ENCODE peak calls at places on chromosomes 11 and 22, in seven cellular contexts. F, B, E, G, K, P and J are unnamed samples. For H3K4me1, the result is how much of the 10 kb centered on the place peaks cover.

GRCh38 chr11:61148016-61148640 is 13.1 kb downstream of the VPS37C start:
- DNase-seq in F (peak), B (peak), E (no peak), G (no peak), K (no peak), P (no peak), J (no peak)

GRCh38 chr11:26953770-26954392 is 40.0 kb upstream of the FIBIN start:
- DNase-seq in F (no peak), B (no peak), E (no peak), G (no peak), K (no peak), P (no peak), J (no peak)

GRCh38 chr11:2096919-2097301 is 42.3 kb downstream of the IGF2 start:
- DNase-seq in F (no peak), B (no peak), E (peak), G (peak), K (no peak), P (no peak), J (no peak)

GRCh38 chr11:777288-778255 is at the start of gene GATD1:
- DNase-seq in F (peak), B (peak), E (peak), G (peak), K (peak), P (no peak), J (no peak)

GRCh38 chr11:109033627-109034340 is 368.9 kb downstream of the DDX10 start:
- DNase-seq in F (no peak), B (no peak), E (no peak), G (no peak), K (no peak), P (peak), J (no peak)

GRCh38 chr11:20011294-20011951 is 148.9 kb downstream of the DBX1 start:
- DNase-seq in F (no peak), B (peak), E (no peak), G (no peak), K (no peak), P (peak), J (no peak)

GRCh38 chr22:29635734-29636357 is 32.4 kb downstream of the NF2 start:
- DNase-seq in F (peak), B (no peak), E (no peak), G (no peak), K (no peak), P (no peak), J (no peak)

GRCh38 chr22:25069758-25070461 is 117.4 kb downstream of the KIAA1671 start:
- DNase-seq in F (no peak), B (no peak), E (peak), G (no peak), K (no peak), P (no peak), J (no peak)

GRCh38 chr11:70667767-70668166 is 269.4 kb downstream of the CTTN start:
- DNase-seq in F (no peak), B (no peak), E (no peak), G (no peak), K (no peak), P (no peak), J (no peak)

GRCh38 chr22:26970809-26971394 is 313.5 kb downstream of the MIAT start:
- DNase-seq in F (no peak), B (no peak), E (no peak), G (no peak), K (no peak), P (no peak), J (no peak)

GRCh38 chr11:125082611-125083311 is 19.7 kb downstream of the SLC37A2 start:
- DNase-seq in F (no peak), B (no peak), E (no peak), G (no peak), K (no peak), P (peak), J (no peak)

GRCh38 chr11:29135504-29135903 is 881.3 kb downstream of the KCNA4 start:
- DNase-seq in F (no peak), B (no peak), E (no peak), G (no peak), K (no peak), P (no peak), J (no peak)

GRCh38 chr11:46279393-46280099 is 2.1 kb downstream of the CREB3L1 start:
- DNase-seq in F (peak), B (peak), E (peak), G (peak), K (peak), P (no peak), J (no peak)

GRCh38 chr11:46277623-46278386 is at the start of gene CREB3L1:
- DNase-seq in F (peak), B (no peak), E (peak), G (peak), K (peak), P (no peak), J (no peak)

GRCh38 chr11:46278387-46279173 is 1.1 kb downstream of the CREB3L1 start:
- DNase-seq in F (peak), B (peak), E (no peak), G (peak), K (peak), P (no peak), J (no peak)

GRCh38 chr11:46275964-46276641 is 1.4 kb upstream of the CREB3L1 start:
- DNase-seq in F (no peak), B (peak), E (no peak), G (peak), K (peak), P (no peak), J (no peak)

DNA sequence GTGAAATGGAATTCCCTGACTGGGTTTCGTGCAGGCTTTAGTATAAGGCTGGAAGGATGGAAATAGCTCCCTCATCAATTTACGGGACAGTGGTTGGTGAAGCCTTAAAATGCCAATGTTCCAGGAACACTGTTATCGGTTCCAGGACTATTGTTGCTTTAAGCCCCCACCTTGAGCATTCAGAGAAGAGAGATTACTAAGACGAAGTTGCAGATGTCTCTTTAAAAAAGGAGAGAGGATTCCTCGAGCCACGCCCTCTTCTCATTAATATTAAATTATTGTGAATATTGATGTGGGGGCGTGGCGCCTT is 194 bp upstream of the CREB3L1 start:
- DNase-seq in F (no peak), B (peak), E (no peak), G (no peak), K (no peak), P (no peak), J (no peak)
- H3K4me3 ChIP-seq in F (peak), B (peak), E (peak), G (peak), K (peak), P (no peak), J (peak)

DNA sequence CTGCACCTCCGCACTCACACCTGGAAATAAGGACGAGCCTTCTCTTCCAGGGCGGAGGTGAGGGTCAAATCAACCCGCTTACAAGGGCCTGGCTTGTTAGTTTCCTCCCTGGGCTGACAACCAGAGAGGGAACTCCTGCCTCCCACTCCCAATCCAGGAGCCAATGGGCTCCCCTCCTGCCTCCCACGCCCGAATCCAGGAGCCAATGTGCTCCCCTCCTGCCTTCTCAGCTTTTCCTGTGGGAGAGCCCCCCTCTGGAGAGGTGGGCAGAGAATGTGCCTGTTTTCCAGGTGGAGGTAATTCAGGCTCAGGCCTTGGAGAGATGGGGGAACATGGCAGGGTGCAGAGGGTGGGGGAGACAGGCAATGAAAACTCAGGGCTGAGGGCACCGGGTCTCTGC is 53.7 kb upstream of the TTLL12 start:
- DNase-seq in F (no peak), B (no peak), E (no peak), G (no peak), K (no peak), P (no peak), J (no peak)
- H3K4me1 ChIP-seq in F (under half), B (under half), E (under half), G (under half), K (under half), P (under half), J (under half)

GRCh38 chr11:121291319-121291718 is 1.3 kb upstream of the SC5D start:
- DNase-seq in F (no peak), B (no peak), E (no peak), G (no peak), K (no peak), P (no peak), J (no peak)

GRCh38 chr11:121295246-121296007 is 2.9 kb downstream of the SC5D start:
- DNase-seq in F (peak), B (no peak), E (no peak), G (no peak), K (no peak), P (no peak), J (no peak)

GRCh38 chr11:121293276-121293569 is 652 bp downstream of the SC5D start:
- DNase-seq in F (no peak), B (no peak), E (no peak), G (no peak), K (no peak), P (no peak), J (no peak)

GRCh38 chr11:121291896-121292502 is 572 bp upstream of the SC5D start:
- DNase-seq in F (no peak), B (peak), E (no peak), G (no peak), K (no peak), P (no peak), J (no peak)

GRCh38 chr11:121292503-121293275 is at the start of gene SC5D:
- DNase-seq in F (peak), B (peak), E (peak), G (peak), K (peak), P (peak), J (peak)
- TF ChIP-seq CTCF in F (no peak), B (no peak), E (no peak), G (no peak), K (no peak), P (no peak), J (no peak)

GRCh38 chr11:13009476-13009920 is 382 bp downstream of the RASSF10 start:
- DNase-seq in F (no peak), B (no peak), E (peak), G (peak), K (no peak), P (no peak), J (no peak)
- H3K4me3 ChIP-seq in F (peak), B (no peak), E (peak), G (peak), K (peak), P (peak), J (no peak)

DNA sequence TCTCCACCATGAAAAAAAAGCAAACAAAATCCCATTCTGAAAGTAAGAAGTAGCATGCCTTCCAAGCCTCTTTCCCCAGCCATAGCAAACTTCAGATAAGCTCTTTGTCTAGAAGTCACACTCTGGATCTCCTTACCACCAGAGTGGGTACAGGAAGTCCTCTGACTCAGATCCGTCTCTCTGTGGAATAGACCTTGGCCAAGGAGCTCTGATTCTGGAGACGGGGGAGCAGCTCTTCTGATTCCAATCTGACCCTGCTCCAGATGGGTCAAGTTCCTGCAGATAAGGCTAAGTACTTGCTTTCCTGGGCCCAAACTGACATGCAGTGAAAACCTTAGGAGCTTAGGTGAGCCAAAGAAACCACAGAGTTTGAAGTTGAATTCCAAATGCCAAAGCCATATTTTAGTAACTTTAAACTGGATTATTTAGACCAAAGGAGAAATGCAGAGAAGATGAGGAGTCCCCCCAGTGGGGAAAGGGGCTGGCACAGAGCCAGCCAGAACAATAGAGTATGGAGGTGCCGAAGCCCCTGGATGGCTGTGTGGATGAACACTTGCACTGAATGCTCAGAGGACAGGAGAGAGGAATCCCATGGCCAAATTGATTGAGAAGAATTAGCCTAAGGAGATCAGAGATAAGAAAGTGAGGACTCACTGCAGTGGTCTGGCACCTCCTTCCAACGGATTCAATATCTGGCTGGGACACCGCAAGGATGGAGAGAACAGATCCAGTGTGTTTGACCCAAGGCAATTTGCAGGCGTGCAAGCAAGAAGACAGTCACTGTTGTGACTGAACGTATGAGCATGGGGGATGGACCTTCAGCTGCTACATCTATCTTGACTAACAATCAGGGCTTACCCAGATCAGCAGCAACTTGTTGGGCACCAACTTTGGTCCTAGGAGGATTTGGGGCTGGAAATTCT is 54.9 kb downstream of the ENDOD1 start:
- DNase-seq in F (no peak), B (no peak), E (no peak), G (no peak), K (no peak), P (no peak), J (no peak)
- H3K4me1 ChIP-seq in F (under half), B (under half), E (under half), G (under half), K (under half), P (under half), J (under half)

DNA sequence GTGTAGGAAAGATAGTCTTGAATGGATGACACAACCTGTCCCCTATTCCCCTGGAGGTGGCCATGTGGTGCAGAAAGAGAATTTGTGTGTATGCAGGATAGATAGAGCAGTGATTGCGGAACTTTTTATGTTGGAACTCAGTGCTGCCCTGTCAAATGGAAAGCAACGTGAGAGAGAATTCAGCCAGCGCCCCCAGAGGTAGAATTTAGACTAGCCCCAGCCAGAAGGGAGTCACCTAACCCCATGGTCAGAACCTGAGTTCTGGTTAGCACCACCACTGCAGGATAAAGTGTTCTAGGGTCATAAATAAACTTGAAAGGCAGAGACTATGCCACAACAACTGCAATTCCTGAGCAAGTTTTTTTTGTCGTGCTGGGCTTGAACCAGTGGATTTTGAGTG is 152.9 kb upstream of the GRIA4 start:
- DNase-seq in F (peak), B (no peak), E (no peak), G (no peak), K (no peak), P (no peak), J (no peak)
- TF ChIP-seq CTCF in F (peak), B (no peak), E (no peak), G (no peak), K (no peak), P (no peak), J (peak)

GRCh38 chr11:65115361-65116082 is 2.0 kb downstream of the ZNHIT2 start:
- DNase-seq in F (no peak), B (peak), E (no peak), G (peak), K (no peak), P (no peak), J (no peak)
- H3K4me3 ChIP-seq in F (no peak), B (no peak), E (peak), G (no peak), K (no peak), P (no peak), J (no peak)

DNA sequence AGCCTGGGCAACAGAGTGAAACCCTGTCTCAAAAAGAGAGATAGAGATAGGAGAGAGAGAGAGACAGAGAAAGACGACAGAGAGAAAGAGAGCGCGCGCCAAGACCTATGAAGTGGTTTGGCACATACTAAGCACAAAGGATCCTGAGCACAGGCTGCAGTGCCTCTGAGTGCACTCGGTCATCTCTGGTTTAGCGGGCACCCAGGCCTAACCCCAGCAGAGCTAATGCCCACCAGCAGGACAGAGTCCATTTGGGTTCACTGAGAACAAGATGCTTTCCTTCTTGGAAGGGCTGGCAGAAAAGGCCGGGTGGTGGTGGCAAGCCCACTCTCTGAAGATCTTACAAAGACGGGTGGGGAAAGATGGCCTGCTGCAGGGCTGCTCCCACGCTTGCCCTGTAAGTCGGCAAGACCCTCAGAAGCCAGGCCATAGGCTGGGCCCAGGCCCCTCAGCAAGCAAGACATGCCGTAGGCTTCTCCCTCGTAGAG is 3.3 kb downstream of the SCARF2 start:
- DNase-seq in F (no peak), B (no peak), E (peak), G (peak), K (no peak), P (no peak), J (no peak)
- H3K4me1 ChIP-seq in F (under half), B (under half), E (under half), G (under half), K (under half), P (under half), J (under half)

GRCh38 chr22:37594237-37594636 is 14.3 kb upstream of the LGALS2 start:
- DNase-seq in F (no peak), B (no peak), E (no peak), G (no peak), K (no peak), P (no peak), J (no peak)
- TF ChIP-seq CTCF in F (no peak), B (no peak), E (no peak), G (no peak), K (no peak), P (peak), J (no peak)